ENCODE peak calls at places on chromosomes 16 and 17, in five cellular contexts. C is AG04449; O is left colon; Z is GM04504; Y is stimulated activated CD4-positive, alpha-beta T cell treated with anti-CD3 and anti-CD28 coated beads, Interleukin-4, amount 100 ng/mL, for 24 hours. E is an unnamed sample.

GRCh38 chr17:42010898-42011516 is 6.2 kb downstream of the DNAJC7 start:
- DNase-seq in C (no peak), Y (no peak), Z (no peak), O (no peak), E (no peak)

GRCh38 chr16:52633230-52633629 is 86.3 kb upstream of the TOX3 start:
- DNase-seq in Z (no peak), O (no peak), Y (no peak), C (no peak), E (no peak)

GRCh38 chr16:72873853-72874252 is 174.1 kb downstream of the ZFHX3 start:
- DNase-seq in C (no peak), Z (no peak), O (no peak), Y (no peak), E (no peak)

GRCh38 chr17:78104540-78104941 is 24.0 kb downstream of the TMC6 start:
- DNase-seq in C (no peak), Z (no peak), Y (no peak), O (no peak), E (peak)

GRCh38 chr17:48545022-48545376 is at the start of gene HOXB2:
- DNase-seq in Y (no peak), O (no peak), Z (no peak), C (no peak), E (no peak)

GRCh38 chr17:11795906-11796305 is 197.6 kb downstream of the DNAH9 start:
- DNase-seq in Y (no peak), C (no peak), Z (no peak), O (no peak), E (no peak)

GRCh38 chr17:61414141-61414935 is 14.7 kb downstream of the TBX2 start:
- DNase-seq in Z (no peak), Y (no peak), O (peak), C (no peak), E (no peak)

GRCh38 chr17:78985395-78985794 is 5.7 kb upstream of the LGALS3BP start:
- DNase-seq in Z (no peak), Y (no peak), O (no peak), C (no peak), E (no peak)

GRCh38 chr17:73887739-73888138 is 243.5 kb upstream of the SDK2 start:
- DNase-seq in O (no peak), Y (no peak), Z (no peak), C (no peak), E (no peak)

GRCh38 chr17:2708585-2709172 is 2.9 kb downstream of the CLUH start:
- DNase-seq in C (no peak), Z (no peak), Y (no peak), O (peak), E (peak)

GRCh38 chr17:68973098-68973929 is 18.1 kb upstream of the ABCA8 start:
- DNase-seq in Y (no peak), O (no peak), C (no peak), Z (no peak), E (no peak)

GRCh38 chr16:31130899-31131298 is 4.6 kb downstream of the PRSS8 start:
- DNase-seq in C (no peak), Z (no peak), O (peak), Y (no peak), E (no peak)

GRCh38 chr16:56558024-56558747 is 6.7 kb upstream of the MT4 start:
- DNase-seq in O (no peak), Y (no peak), Z (peak), C (peak), E (peak)

GRCh38 chr16:66588981-66589713 is 9.9 kb downstream of the CMTM2 start:
- DNase-seq in Y (peak), C (no peak), O (peak), Z (no peak), E (peak)

GRCh38 chr17:5437721-5438317 is 1.1 kb downstream of the C1QBP start:
- DNase-seq in C (no peak), Z (no peak), O (no peak), Y (no peak), E (no peak)

GRCh38 chr16:68275611-68276191 is 11.4 kb downstream of the SLC7A6 start:
- DNase-seq in C (no peak), O (no peak), Y (peak), Z (no peak), E (no peak)

GRCh38 chr16:85123891-85124635 is 11.8 kb upstream of the CIBAR2 start:
- DNase-seq in Y (no peak), O (no peak), Z (peak), C (no peak), E (peak)

GRCh38 chr17:12928736-12929135 is 89.1 kb downstream of the ELAC2 start:
- DNase-seq in Y (no peak), Z (no peak), C (no peak), O (no peak), E (no peak)

GRCh38 chr17:76736349-76737081 is 616 bp downstream of the SRSF2 start:
- DNase-seq in O (peak), C (no peak), Z (no peak), Y (peak), E (peak)

GRCh38 chr17:6915620-6916019 is 80.2 kb upstream of the ALOX12 start:
- DNase-seq in C (no peak), Z (no peak), Y (no peak), O (no peak), E (no peak)

GRCh38 chr17:64125937-64126336 is 4.0 kb downstream of the ERN1 start:
- DNase-seq in O (no peak), Z (no peak), C (no peak), Y (no peak), E (no peak)

GRCh38 chr16:324451-325334 is 27.8 kb downstream of the AXIN1 start:
- DNase-seq in Y (peak), O (peak), C (no peak), Z (no peak), E (no peak)

GRCh38 chr17:66952031-66952524 is 12.4 kb upstream of the CACNG4 start:
- DNase-seq in Y (no peak), O (peak), Z (peak), C (peak), E (peak)